ENCODE peak calls at places on chromosomes 13 and 19, in six cellular contexts. T, F, N, K, B and I are unnamed samples.

GRCh38 chr13:43916828-43917227 is 37.1 kb downstream of the LACC1 start:
- DNase-seq in T (no peak), N (peak), K (no peak), F (no peak), B (no peak), I (no peak)

GRCh38 chr19:16888629-16889371 is at the start of gene F2RL3:
- DNase-seq in K (peak), N (no peak), B (no peak), F (no peak), T (no peak), I (no peak)

GRCh38 chr19:5534787-5535586 is 32.8 kb downstream of the TINCR start:
- DNase-seq in K (no peak), T (no peak), F (no peak), N (peak), B (peak), I (no peak)

GRCh38 chr13:46982856-46983582 is 86.2 kb upstream of the HTR2A start:
- DNase-seq in B (no peak), F (no peak), T (no peak), K (peak), N (no peak), I (no peak)

GRCh38 chr13:67224148-67224846 is 5.8 kb downstream of the PCDH9 start:
- DNase-seq in F (peak), B (peak), T (peak), K (peak), N (peak), I (no peak)

GRCh38 chr13:26558074-26558805 is 757 bp downstream of the WASF3 start:
- DNase-seq in T (no peak), N (peak), B (peak), F (peak), K (no peak), I (no peak)

GRCh38 chr13:44293908-44294735 is 79.5 kb upstream of the SERP2 start:
- DNase-seq in B (peak), K (no peak), T (no peak), N (peak), F (no peak), I (no peak)

GRCh38 chr19:48330012-48330681 is 4.8 kb downstream of the EMP3 start:
- DNase-seq in B (no peak), T (no peak), N (peak), F (peak), K (peak), I (no peak)

GRCh38 chr19:45577111-45577905 is 7.3 kb downstream of the OPA3 start:
- DNase-seq in K (peak), B (peak), N (peak), F (peak), T (peak), I (peak)

GRCh38 chr19:49422407-49423277 is 599 bp downstream of the PTH2 start:
- DNase-seq in N (peak), K (no peak), B (peak), T (no peak), F (peak), I (no peak)

GRCh38 chr19:41591951-41592562 is 16.1 kb downstream of the CEACAM21 start:
- DNase-seq in K (no peak), B (no peak), N (no peak), F (no peak), T (no peak), I (no peak)

GRCh38 chr19:41599175-41599966 is 23.4 kb downstream of the CEACAM21 start:
- DNase-seq in N (no peak), K (no peak), T (no peak), F (no peak), B (no peak), I (no peak)

GRCh38 chr19:41595890-41596280 is 19.9 kb downstream of the CEACAM21 start:
- DNase-seq in T (no peak), F (no peak), N (no peak), K (no peak), B (no peak), I (no peak)

GRCh38 chr19:41597600-41598041 is 21.7 kb downstream of the CEACAM21 start:
- DNase-seq in K (peak), F (peak), T (peak), N (peak), B (peak), I (peak)

GRCh38 chr19:41595258-41595889 is 19.4 kb downstream of the CEACAM21 start:
- DNase-seq in K (peak), N (peak), T (peak), B (peak), F (peak), I (peak)
- TF ChIP-seq CTCF in K (peak), N (peak), T (peak), B (peak), F (peak), I (peak)

GRCh38 chr19:54724644-54725043 is 402 bp downstream of the KIR3DL3 start:
- DNase-seq in N (no peak), B (no peak), T (no peak), K (no peak), F (no peak), I (no peak)

GRCh38 chr19:54729416-54730188 is 5.4 kb downstream of the KIR3DL3 start:
- DNase-seq in K (no peak), T (no peak), B (no peak), F (no peak), N (no peak), I (no peak)

GRCh38 chr19:54728167-54728566 is 3.9 kb downstream of the KIR3DL3 start:
- DNase-seq in F (no peak), K (no peak), B (no peak), N (no peak), T (no peak), I (no peak)

GRCh38 chr19:54725321-54725720 is 1.1 kb downstream of the KIR3DL3 start:
- DNase-seq in F (no peak), K (no peak), B (no peak), N (no peak), T (no peak), I (no peak)

DNA sequence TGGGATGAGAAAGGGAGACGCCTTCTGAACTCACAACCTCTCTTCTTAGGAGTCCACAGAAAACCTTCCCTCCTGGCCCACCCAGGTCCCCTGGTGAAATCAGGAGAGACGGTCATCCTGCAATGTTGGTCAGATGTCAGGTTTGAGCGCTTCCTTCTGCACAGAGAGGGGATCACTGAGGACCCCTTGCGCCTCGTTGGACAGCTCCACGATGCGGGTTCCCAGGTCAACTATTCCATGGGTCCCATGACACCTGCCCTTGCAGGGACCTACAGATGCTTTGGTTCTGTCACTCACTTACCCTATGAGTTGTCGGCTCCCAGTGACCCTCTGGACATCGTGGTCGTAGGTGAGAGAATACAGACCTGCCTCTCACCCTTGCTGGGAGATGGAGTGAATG is 3.3 kb downstream of the KIR3DL3 start:
- DNase-seq in N (no peak), K (no peak), B (no peak), T (no peak), F (no peak), I (no peak)
- H3K4me3 ChIP-seq in N (no peak), K (no peak), B (no peak), T (no peak), F (no peak), I (no peak)

GRCh38 chr13:91046715-91047327 is 300.7 kb upstream of the MIR17HG start:
- DNase-seq in F (no peak), K (no peak), B (no peak), T (no peak), N (no peak), I (no peak)
- TF ChIP-seq CTCF in F (no peak), K (no peak), B (no peak), T (no peak), N (no peak), I (peak)

GRCh38 chr19:34180273-34180672 is 8.0 kb downstream of the LSM14A start:
- DNase-seq in T (no peak), F (no peak), N (no peak), K (no peak), B (no peak), I (no peak)

GRCh38 chr19:34178276-34178614 is 5.9 kb downstream of the LSM14A start:
- DNase-seq in N (no peak), T (no peak), B (no peak), F (no peak), K (no peak), I (no peak)

GRCh38 chr19:34173145-34173956 is 1.0 kb downstream of the LSM14A start:
- DNase-seq in F (peak), K (peak), B (peak), T (no peak), N (peak), I (peak)

GRCh38 chr19:34179066-34179465 is 6.8 kb downstream of the LSM14A start:
- DNase-seq in T (no peak), B (no peak), K (no peak), F (no peak), N (peak), I (no peak)

GRCh38 chr19:34176581-34176980 is 4.3 kb downstream of the LSM14A start:
- DNase-seq in N (no peak), K (no peak), T (no peak), B (no peak), F (no peak), I (no peak)
- H3K4me3 ChIP-seq in N (no peak), K (no peak), T (no peak), B (peak), F (no peak), I (no peak)

GRCh38 chr13:41384749-41385503 is 72.4 kb upstream of the RGCC start:
- DNase-seq in F (no peak), N (peak), B (peak), K (no peak), T (no peak), I (no peak)
- TF ChIP-seq CTCF in F (peak), N (peak), B (peak), K (peak), T (peak), I (peak)